ENCODE peak calls at places on chromosomes 16 and 17, in five cellular contexts. A, X, V, O and B are unnamed samples.

GRCh38 chr17:15397605-15398004 is 56.2 kb upstream of the TEKT3 start:
- DNase-seq in A (no peak), X (no peak), V (no peak), O (no peak), B (no peak)

GRCh38 chr16:87725596-87726235 is 40.1 kb downstream of the KLHDC4 start:
- DNase-seq in A (no peak), X (no peak), V (no peak), O (no peak), B (no peak)

GRCh38 chr17:81480140-81480917 is 32.3 kb downstream of the ACTG1 start:
- DNase-seq in A (no peak), X (no peak), V (peak; percentile 42), O (no peak), B (no peak)

GRCh38 chr17:4740584-4740983 is 856 bp upstream of the CXCL16 start:
- DNase-seq in A (no peak), X (no peak), V (no peak), O (no peak), B (no peak)

GRCh38 chr16:11639925-11640899 is 28.0 kb upstream of the SNN start:
- DNase-seq in A (peak; percentile 76), X (peak; percentile 33), V (peak; percentile 92), O (peak; percentile 18), B (no peak)

GRCh38 chr17:57972151-57972550 is 15.9 kb downstream of the VEZF1 start:
- DNase-seq in A (no peak), X (no peak), V (no peak), O (no peak), B (no peak)

GRCh38 chr17:78997231-78997741 is 12.3 kb downstream of the CANT1 start:
- DNase-seq in A (no peak), X (no peak), V (no peak), O (no peak), B (no peak)

GRCh38 chr17:38697061-38697820 is 7.8 kb upstream of the MLLT6 start:
- DNase-seq in A (no peak), X (no peak), V (no peak), O (no peak), B (no peak)